ENCODE peak calls at places on chromosome 12, in eight cellular contexts. L, Z, T, W, S, A, U and Q are unnamed samples.

GRCh38 chr12:49777800-49778748 is 36.7 kb downstream of the TMBIM6 start:
- DNase-seq in L (peak), Z (peak), T (no peak), W (peak), S (peak), A (no peak), U (peak), Q (no peak)

GRCh38 chr12:67758119-67758873 is 109.8 kb downstream of the DYRK2 start:
- DNase-seq in L (no peak), Z (no peak), T (no peak), W (no peak), S (no peak), A (no peak), U (no peak), Q (no peak)

GRCh38 chr12:39127401-39127800 is 222.0 kb upstream of the CPNE8 start:
- DNase-seq in L (no peak), Z (no peak), T (no peak), W (no peak), S (peak), A (no peak), U (no peak), Q (no peak)

GRCh38 chr12:49079796-49080195 is 10.0 kb upstream of the RHEBL1 start:
- DNase-seq in L (no peak), Z (no peak), T (no peak), W (no peak), S (no peak), A (no peak), U (no peak), Q (no peak)

GRCh38 chr12:55829967-55830600 is 697 bp upstream of the DNAJC14 start:
- DNase-seq in L (peak), Z (peak), T (peak), W (no peak), S (no peak), A (peak), U (peak), Q (peak)

GRCh38 chr12:31226639-31227038 is 99.3 kb downstream of the SINHCAF start:
- DNase-seq in L (no peak), Z (no peak), T (no peak), W (no peak), S (no peak), A (no peak), U (no peak), Q (no peak)

GRCh38 chr12:2322554-2323120 is 269.9 kb downstream of the CACNA1C start:
- DNase-seq in L (no peak), Z (no peak), T (no peak), W (no peak), S (no peak), A (no peak), U (no peak), Q (no peak)

GRCh38 chr12:123076604-123077297 is 74.1 kb downstream of the PITPNM2 start:
- DNase-seq in L (no peak), Z (no peak), T (no peak), W (no peak), S (peak), A (no peak), U (no peak), Q (no peak)

GRCh38 chr12:20140751-20141150 is 227.6 kb upstream of the PDE3A start:
- DNase-seq in L (no peak), Z (no peak), T (no peak), W (no peak), S (no peak), A (no peak), U (no peak), Q (no peak)

GRCh38 chr12:3987571-3987970 is 114.4 kb upstream of the PARP11 start:
- DNase-seq in L (no peak), Z (no peak), T (no peak), W (no peak), S (no peak), A (no peak), U (no peak), Q (no peak)

GRCh38 chr12:79707830-79708229 is 17.1 kb upstream of the PAWR start:
- DNase-seq in L (no peak), Z (no peak), T (no peak), W (no peak), S (no peak), A (no peak), U (no peak), Q (no peak)

GRCh38 chr12:122946690-122947271 is 19.5 kb downstream of the ABCB9 start:
- DNase-seq in L (peak), Z (peak), T (peak), W (peak), S (peak), A (no peak), U (peak), Q (no peak)

GRCh38 chr12:59689776-59690175 is 93.9 kb downstream of the SLC16A7 start:
- DNase-seq in L (no peak), Z (no peak), T (no peak), W (no peak), S (peak), A (no peak), U (no peak), Q (no peak)

GRCh38 chr12:20268121-20268732 is 100.1 kb upstream of the PDE3A start:
- DNase-seq in L (no peak), Z (no peak), T (no peak), W (peak), S (peak), A (no peak), U (no peak), Q (no peak)

GRCh38 chr12:8554451-8555195 is 13.9 kb upstream of the CLEC4E start:
- DNase-seq in L (no peak), Z (no peak), T (no peak), W (peak), S (peak), A (no peak), U (no peak), Q (no peak)

GRCh38 chr12:38538319-38538718 is 221.7 kb downstream of the ALG10B start:
- DNase-seq in L (no peak), Z (no peak), T (no peak), W (no peak), S (no peak), A (no peak), U (no peak), Q (no peak)

GRCh38 chr12:1197264-1198018 is 206.4 kb downstream of the ERC1 start:
- DNase-seq in L (no peak), Z (no peak), T (no peak), W (no peak), S (peak), A (no peak), U (no peak), Q (no peak)

GRCh38 chr12:117513353-117513752 is 151.9 kb upstream of the NOS1 start:
- DNase-seq in L (peak), Z (no peak), T (no peak), W (no peak), S (no peak), A (no peak), U (no peak), Q (no peak)

GRCh38 chr12:26187014-26187413 is 8.4 kb upstream of the SSPN start:
- DNase-seq in L (no peak), Z (no peak), T (no peak), W (no peak), S (peak), A (no peak), U (no peak), Q (no peak)

GRCh38 chr12:117033382-117034045 is 65.7 kb downstream of the TESC start:
- DNase-seq in L (no peak), Z (peak), T (no peak), W (no peak), S (no peak), A (peak), U (no peak), Q (no peak)

GRCh38 chr12:122081108-122081696 is 2.6 kb downstream of the MLXIP start:
- DNase-seq in L (no peak), Z (peak), T (no peak), W (peak), S (peak), A (peak), U (no peak), Q (no peak)

GRCh38 chr12:124109760-124110159 is 136.7 kb downstream of the ZNF664 start:
- DNase-seq in L (no peak), Z (no peak), T (no peak), W (peak), S (peak), A (no peak), U (peak), Q (no peak)

GRCh38 chr12:132294121-132295034 is 35.0 kb downstream of the GALNT9 start:
- DNase-seq in L (no peak), Z (no peak), T (no peak), W (no peak), S (no peak), A (no peak), U (no peak), Q (no peak)

GRCh38 chr12:46304080-46304479 is 35.2 kb upstream of the SLC38A1 start:
- DNase-seq in L (no peak), Z (no peak), T (no peak), W (peak), S (peak), A (no peak), U (no peak), Q (no peak)

GRCh38 chr12:87816186-87816585 is 213.0 kb downstream of the C12orf50 start:
- DNase-seq in L (no peak), Z (no peak), T (no peak), W (peak), S (peak), A (no peak), U (no peak), Q (no peak)

GRCh38 chr12:32501835-32502333 is 102.5 kb downstream of the FGD4 start:
- DNase-seq in L (no peak), Z (no peak), T (peak), W (peak), S (peak), A (peak), U (peak), Q (peak)

GRCh38 chr12:71958993-71959588 is 20.4 kb downstream of the TPH2 start:
- DNase-seq in L (no peak), Z (no peak), T (no peak), W (peak), S (peak), A (no peak), U (no peak), Q (no peak)

GRCh38 chr12:3641428-3641883 is 111.5 kb downstream of the CRACR2A start:
- DNase-seq in L (no peak), Z (no peak), T (no peak), W (peak), S (peak), A (no peak), U (no peak), Q (no peak)

GRCh38 chr12:6773662-6774351 is 1.5 kb downstream of the LAG3 start:
- DNase-seq in L (no peak), Z (no peak), T (no peak), W (no peak), S (no peak), A (no peak), U (peak), Q (no peak)

GRCh38 chr12:62878211-62878610 is 56.7 kb downstream of the PPM1H start:
- DNase-seq in L (no peak), Z (no peak), T (no peak), W (no peak), S (no peak), A (no peak), U (no peak), Q (no peak)

GRCh38 chr12:3630621-3631271 is 122.2 kb downstream of the CRACR2A start:
- DNase-seq in L (no peak), Z (no peak), T (no peak), W (no peak), S (no peak), A (no peak), U (no peak), Q (no peak)

GRCh38 chr12:71684081-71684480 is 1.8 kb upstream of the TMEM19 start:
- DNase-seq in L (no peak), Z (no peak), T (no peak), W (no peak), S (no peak), A (no peak), U (no peak), Q (no peak)

GRCh38 chr12:4956968-4957367 is 47.3 kb downstream of the KCNA1 start:
- DNase-seq in L (no peak), Z (no peak), T (no peak), W (no peak), S (no peak), A (no peak), U (no peak), Q (no peak)

GRCh38 chr12:42961395-42961794 is 371.8 kb upstream of the PRICKLE1 start:
- DNase-seq in L (no peak), Z (no peak), T (no peak), W (no peak), S (peak), A (no peak), U (no peak), Q (no peak)

GRCh38 chr12:119288559-119288958 is 46.0 kb upstream of the CCDC60 start:
- DNase-seq in L (no peak), Z (no peak), T (no peak), W (no peak), S (no peak), A (no peak), U (peak), Q (no peak)

GRCh38 chr12:57213068-57213715 is 3.4 kb upstream of the NXPH4 start:
- DNase-seq in L (peak), Z (peak), T (peak), W (peak), S (peak), A (peak), U (peak), Q (peak)

GRCh38 chr12:120514002-120514401 is 15.0 kb downstream of the COQ5 start:
- DNase-seq in L (no peak), Z (no peak), T (no peak), W (no peak), S (no peak), A (peak), U (no peak), Q (peak)

GRCh38 chr12:120515496-120515895 is 13.5 kb downstream of the COQ5 start:
- DNase-seq in L (no peak), Z (no peak), T (no peak), W (no peak), S (no peak), A (no peak), U (no peak), Q (no peak)
- H3K27ac ChIP-seq in L (no peak), Z (no peak), T (no peak), W (no peak), S (no peak), A (peak), U (no peak), Q (peak)

GRCh38 chr12:27905285-27906126 is 67.0 kb downstream of the PTHLH start:
- DNase-seq in L (no peak), Z (no peak), T (no peak), W (no peak), S (no peak), A (no peak), U (no peak), Q (no peak)
- H3K27ac ChIP-seq in L (no peak), Z (no peak), T (no peak), W (no peak), S (no peak), A (no peak), U (no peak), Q (no peak)

GRCh38 chr12:83805137-83805818 is 1107.3 kb downstream of the SLC6A15 start:
- DNase-seq in L (no peak), Z (no peak), T (no peak), W (no peak), S (no peak), A (no peak), U (no peak), Q (no peak)

GRCh38 chr12:83805873-83806272 is 1106.7 kb downstream of the SLC6A15 start:
- DNase-seq in L (no peak), Z (no peak), T (no peak), W (no peak), S (no peak), A (no peak), U (no peak), Q (no peak)

GRCh38 chr12:83808591-83808990 is 1104.0 kb downstream of the SLC6A15 start:
- DNase-seq in L (no peak), Z (no peak), T (no peak), W (no peak), S (no peak), A (no peak), U (no peak), Q (no peak)

GRCh38 chr12:83802011-83802410 is 1110.6 kb downstream of the SLC6A15 start:
- DNase-seq in L (no peak), Z (no peak), T (no peak), W (no peak), S (no peak), A (no peak), U (no peak), Q (no peak)

GRCh38 chr12:83807906-83808305 is 1104.7 kb downstream of the SLC6A15 start:
- DNase-seq in L (no peak), Z (no peak), T (no peak), W (peak), S (no peak), A (no peak), U (no peak), Q (no peak)
- H3K27ac ChIP-seq in L (no peak), Z (no peak), T (no peak), W (no peak), S (no peak), A (no peak), U (no peak), Q (no peak)

GRCh38 chr12:27576667-27577347 is 52.8 kb downstream of the PPFIBP1 start:
- DNase-seq in L (no peak), Z (no peak), T (no peak), W (no peak), S (no peak), A (no peak), U (no peak), Q (no peak)

GRCh38 chr12:27575780-27576154 is 51.8 kb downstream of the PPFIBP1 start:
- DNase-seq in L (no peak), Z (no peak), T (no peak), W (no peak), S (no peak), A (no peak), U (no peak), Q (no peak)

GRCh38 chr12:27580561-27581330 is 56.7 kb downstream of the PPFIBP1 start:
- DNase-seq in L (no peak), Z (no peak), T (no peak), W (no peak), S (no peak), A (no peak), U (no peak), Q (no peak)

GRCh38 chr12:27577688-27578087 is 53.7 kb downstream of the PPFIBP1 start:
- DNase-seq in L (no peak), Z (no peak), T (no peak), W (no peak), S (no peak), A (no peak), U (no peak), Q (no peak)

DNA sequence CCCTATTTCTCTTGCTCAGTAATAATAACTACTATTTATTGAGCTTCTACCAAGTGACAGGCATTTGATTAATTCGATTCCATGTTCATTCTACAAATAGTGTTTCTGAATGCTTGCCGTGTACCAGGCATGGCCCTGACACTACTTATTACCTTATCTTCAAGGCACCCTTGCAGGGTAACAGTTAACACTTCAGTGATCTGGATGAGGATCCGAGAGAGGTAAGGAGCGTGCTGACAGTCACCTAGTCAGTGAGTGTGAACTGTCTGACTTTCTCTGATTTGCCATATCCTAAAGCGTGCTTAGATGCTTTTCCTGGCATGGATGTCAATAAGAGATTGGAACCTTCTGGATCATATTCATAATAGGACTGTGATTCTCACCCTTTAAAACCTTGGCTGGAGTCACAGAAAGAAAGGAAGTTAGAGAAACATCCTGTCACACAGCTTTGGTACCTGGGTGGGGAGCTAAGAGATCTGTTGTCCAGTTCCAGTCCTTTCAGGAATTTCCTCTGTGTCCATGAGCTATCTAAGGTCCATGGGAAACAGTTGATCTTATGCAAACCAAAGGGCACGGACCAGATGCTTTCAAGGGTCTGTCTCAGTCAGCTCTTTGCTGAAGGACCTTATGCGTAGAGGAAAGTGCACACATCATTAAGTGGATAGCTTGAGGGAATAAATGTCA is 54.8 kb downstream of the PPFIBP1 start:
- DNase-seq in L (no peak), Z (no peak), T (no peak), W (no peak), S (no peak), A (no peak), U (no peak), Q (no peak)
- H3K27ac ChIP-seq in L (peak), Z (no peak), T (peak), W (no peak), S (no peak), A (no peak), U (no peak), Q (no peak)

GRCh38 chr12:114834621-114835020 is 150.6 kb upstream of the TBX3 start:
- DNase-seq in L (no peak), Z (no peak), T (no peak), W (no peak), S (peak), A (no peak), U (no peak), Q (no peak)
- H3K27ac ChIP-seq in L (no peak), Z (no peak), T (no peak), W (no peak), S (no peak), A (no peak), U (no peak), Q (no peak)

GRCh38 chr12:130011611-130012385 is 108.0 kb upstream of the TMEM132D start:
- DNase-seq in L (no peak), Z (no peak), T (no peak), W (no peak), S (no peak), A (no peak), U (no peak), Q (no peak)
- H3K27ac ChIP-seq in L (no peak), Z (no peak), T (no peak), W (no peak), S (no peak), A (no peak), U (no peak), Q (no peak)